ENCODE peak calls at places on chromosomes 5 and 9, in seven cellular contexts. U, E, M, K, V, O and B are unnamed samples. For H3K4me1 and H3K27me3, the result is how much of the 10 kb centered on the place peaks cover.

GRCh38 chr9:79581794-79582193 is 10.0 kb downstream of the TLE4 start:
- DNase-seq in U (no peak), E (no peak), M (no peak), K (no peak), V (no peak), O (no peak), B (no peak)

GRCh38 chr5:61052870-61053269 is 107.9 kb downstream of the NDUFAF2 start:
- DNase-seq in U (no peak), E (no peak), M (no peak), K (no peak), V (no peak), O (no peak), B (no peak)

GRCh38 chr5:134503088-134503936 is 22.2 kb upstream of the JADE2 start:
- DNase-seq in U (peak), E (no peak), M (peak), K (no peak), V (no peak), O (peak), B (peak)

GRCh38 chr5:39503148-39503547 is 78.4 kb upstream of the DAB2 start:
- DNase-seq in U (peak), E (no peak), M (peak), K (no peak), V (no peak), O (no peak), B (peak)

GRCh38 chr5:143453722-143454121 is 50.2 kb upstream of the NR3C1 start:
- DNase-seq in U (no peak), E (no peak), M (no peak), K (no peak), V (no peak), O (no peak), B (no peak)

GRCh38 chr9:29176786-29177185 is 1603.5 kb upstream of the C9orf72 start:
- DNase-seq in U (no peak), E (no peak), M (no peak), K (no peak), V (no peak), O (no peak), B (no peak)

GRCh38 chr9:69357030-69357853 is 32.2 kb downstream of the ENTREP1 start:
- DNase-seq in U (no peak), E (no peak), M (no peak), K (no peak), V (no peak), O (no peak), B (no peak)

GRCh38 chr9:90611568-90611967 is 31.1 kb downstream of the DIRAS2 start:
- DNase-seq in U (no peak), E (no peak), M (no peak), K (no peak), V (no peak), O (no peak), B (no peak)

GRCh38 chr9:98808411-98808815 is 943 bp downstream of the GALNT12 start:
- DNase-seq in U (no peak), E (no peak), M (no peak), K (no peak), V (no peak), O (peak), B (peak)

GRCh38 chr5:102222772-102223171 is 73.3 kb downstream of the SLCO4C1 start:
- DNase-seq in U (no peak), E (no peak), M (no peak), K (no peak), V (no peak), O (no peak), B (no peak)

GRCh38 chr9:98536542-98537173 is 172.1 kb downstream of the GABBR2 start:
- DNase-seq in U (peak), E (no peak), M (no peak), K (no peak), V (no peak), O (no peak), B (no peak)

GRCh38 chr9:134061019-134061687 is 6.7 kb downstream of the BRD3 start:
- DNase-seq in U (no peak), E (no peak), M (no peak), K (no peak), V (no peak), O (no peak), B (peak)

GRCh38 chr5:82413302-82414042 is 135.3 kb upstream of the RPS23 start:
- DNase-seq in U (no peak), E (no peak), M (no peak), K (no peak), V (no peak), O (no peak), B (no peak)

GRCh38 chr9:22040760-22041159 is 31.7 kb upstream of the CDKN2B start:
- DNase-seq in U (no peak), E (no peak), M (no peak), K (no peak), V (no peak), O (no peak), B (no peak)

DNA sequence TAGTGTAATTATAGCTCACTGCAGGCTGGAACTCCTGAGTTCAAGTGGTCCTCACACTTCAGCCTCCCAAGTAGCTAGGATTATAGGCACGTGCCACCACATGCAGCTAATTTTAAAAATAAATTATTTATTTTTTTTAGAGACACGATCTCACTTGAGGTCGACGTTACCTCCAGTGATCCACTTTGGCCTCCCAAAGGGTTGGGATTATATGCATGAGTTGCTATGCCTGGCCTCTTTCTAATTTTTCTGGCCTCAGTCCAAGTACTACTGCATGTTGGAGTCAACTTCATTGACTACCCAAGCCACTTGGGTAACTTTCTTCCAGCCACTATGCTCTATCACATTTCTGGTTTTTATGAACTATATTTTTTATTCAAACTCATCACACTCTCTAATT is 148.3 kb downstream of the EFNA5 start:
- DNase-seq in U (no peak), E (no peak), M (no peak), K (no peak), V (no peak), O (no peak), B (no peak)
- H3K4me1 ChIP-seq in U (under half), E (under half), M (under half), K (under half), V (under half), O (under half), B (under half)

DNA sequence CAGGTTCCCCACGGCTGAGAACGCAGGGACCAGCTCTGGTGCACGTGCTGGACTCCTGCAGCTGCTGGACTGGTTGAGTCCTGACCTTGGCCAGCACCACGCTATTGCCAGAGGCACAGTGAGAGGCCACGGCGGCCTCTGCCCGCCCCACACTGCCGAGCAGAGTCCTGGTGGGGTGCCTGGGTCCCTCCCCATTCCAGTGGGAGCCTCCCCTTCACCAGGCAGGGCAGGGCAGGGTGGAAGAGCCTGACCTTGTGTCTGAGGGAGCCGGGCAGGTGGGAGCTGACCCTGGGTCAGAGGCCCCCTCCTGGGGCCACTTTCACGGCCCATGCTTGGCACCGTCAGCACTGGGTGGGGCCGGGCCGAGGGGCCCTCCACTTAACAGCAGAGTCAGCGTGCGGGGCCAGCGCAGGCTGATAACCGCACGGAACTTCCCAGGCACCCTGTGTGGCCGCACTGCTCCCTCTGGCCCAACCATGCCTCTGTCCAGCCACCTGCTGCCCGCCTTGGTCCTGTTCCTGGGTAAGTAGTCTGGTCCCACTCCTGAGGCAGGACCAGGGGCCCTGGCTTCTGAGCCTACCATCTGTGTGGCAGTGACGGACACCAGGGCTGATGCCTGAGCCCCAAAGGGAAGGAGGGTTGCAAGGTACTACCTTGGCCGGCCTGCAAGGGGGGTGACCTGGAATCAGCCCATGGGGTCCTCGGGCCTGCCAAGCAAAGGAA is at the start of gene MAMDC4:
- DNase-seq in U (peak), E (no peak), M (no peak), K (no peak), V (no peak), O (no peak), B (no peak)
- TF ChIP-seq POLR2A in U (no peak), E (no peak), M (no peak), K (no peak), V (no peak), O (no peak), B (peak)

GRCh38 chr5:72030237-72030636 is 77.0 kb upstream of the MAP1B start:
- DNase-seq in U (no peak), E (no peak), M (no peak), K (no peak), V (no peak), O (no peak), B (no peak)

GRCh38 chr5:72032769-72033168 is 74.5 kb upstream of the MAP1B start:
- DNase-seq in U (no peak), E (no peak), M (no peak), K (no peak), V (no peak), O (no peak), B (no peak)

DNA sequence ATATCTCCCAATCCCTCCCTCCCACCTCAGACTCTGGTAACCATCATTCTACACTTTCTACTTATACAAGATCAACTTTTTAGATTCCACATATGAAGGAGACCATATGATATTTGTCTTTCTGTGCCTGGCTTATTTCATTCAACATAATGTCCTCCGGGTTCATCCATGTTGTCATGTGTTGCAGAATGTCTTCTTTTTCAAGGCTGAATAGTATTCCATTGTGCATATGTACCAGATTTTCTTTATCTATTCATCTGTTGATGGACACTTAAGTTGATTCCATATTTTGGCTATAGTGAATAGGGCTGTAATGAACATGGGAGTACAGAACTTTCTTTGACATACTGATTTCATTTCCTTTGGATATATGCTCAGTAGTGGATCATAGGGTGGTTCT is 78.9 kb upstream of the MAP1B start:
- DNase-seq in U (no peak), E (no peak), M (no peak), K (no peak), V (no peak), O (no peak), B (no peak)
- H3K27me3 ChIP-seq in U (under half), E (under half), M (under half), K (under half), V (under half), O (under half), B (under half)

GRCh38 chr5:1316941-1317340 is 22.1 kb upstream of the TERT start:
- DNase-seq in U (no peak), E (no peak), M (no peak), K (no peak), V (no peak), O (no peak), B (peak)

GRCh38 chr5:1317921-1318565 is 23.2 kb upstream of the TERT start:
- DNase-seq in U (no peak), E (peak), M (no peak), K (no peak), V (no peak), O (peak), B (peak)

GRCh38 chr5:1315018-1315708 is 20.3 kb upstream of the TERT start:
- DNase-seq in U (no peak), E (peak), M (no peak), K (no peak), V (no peak), O (peak), B (peak)

GRCh38 chr5:1315709-1316587 is 21.1 kb upstream of the TERT start:
- DNase-seq in U (no peak), E (peak), M (no peak), K (no peak), V (peak), O (peak), B (peak)

GRCh38 chr5:1316588-1316902 is 21.7 kb upstream of the TERT start:
- DNase-seq in U (no peak), E (no peak), M (no peak), K (no peak), V (no peak), O (no peak), B (no peak)
- H3K4me1 ChIP-seq in U (under half), E (under half), M (under half), K (under half), V (under half), O (under half), B (under half)

GRCh38 chr9:3527653-3527960 is 1.8 kb upstream of the RFX3 start:
- DNase-seq in U (no peak), E (no peak), M (no peak), K (no peak), V (no peak), O (no peak), B (no peak)

GRCh38 chr9:3528466-3528865 is 2.7 kb upstream of the RFX3 start:
- DNase-seq in U (no peak), E (no peak), M (no peak), K (no peak), V (no peak), O (no peak), B (no peak)

GRCh38 chr9:3525836-3526165 is at the start of gene RFX3:
- DNase-seq in U (peak), E (peak), M (peak), K (peak), V (peak), O (peak), B (peak)

GRCh38 chr9:3526166-3526902 is 533 bp upstream of the RFX3 start:
- DNase-seq in U (peak), E (peak), M (peak), K (peak), V (peak), O (peak), B (peak)

DNA sequence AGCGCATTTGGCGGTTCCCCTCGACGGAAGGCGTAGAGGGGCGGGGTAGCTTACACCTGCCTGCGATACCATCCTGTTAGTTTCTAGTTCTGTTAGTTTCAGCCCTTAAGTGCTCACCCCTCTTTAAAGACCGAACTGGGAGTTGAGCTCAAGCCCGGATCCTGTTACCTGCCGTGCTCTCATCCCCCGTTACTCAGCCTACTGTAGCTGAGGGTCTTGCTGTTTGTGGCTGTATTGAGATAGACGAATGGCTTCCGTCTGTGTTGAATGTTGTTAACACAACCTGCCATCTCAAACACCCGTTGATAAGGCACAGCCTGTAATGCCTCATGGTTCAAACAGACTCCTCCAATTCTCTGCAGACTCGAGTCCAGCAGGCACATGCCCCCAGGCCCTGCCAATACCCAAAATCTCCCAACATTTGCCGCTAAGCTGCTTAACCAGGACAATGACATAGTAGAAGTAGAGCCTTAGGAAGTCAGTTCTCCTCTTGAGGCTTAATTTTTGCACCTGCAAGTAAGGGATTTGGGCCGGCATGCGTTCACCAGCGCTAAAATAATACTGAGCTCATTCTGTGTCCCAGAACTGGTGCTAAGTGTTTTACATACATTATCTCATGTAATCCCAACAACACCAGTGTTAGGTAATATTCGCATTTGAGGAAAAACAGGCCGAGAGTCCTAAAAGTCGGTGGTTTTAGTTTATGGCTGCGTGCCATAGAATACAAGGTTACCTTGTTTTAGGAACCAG is 1.3 kb upstream of the RFX3 start:
- DNase-seq in U (peak), E (no peak), M (peak), K (no peak), V (peak), O (peak), B (peak)
- TF ChIP-seq POLR2A in U (no peak), E (no peak), M (no peak), K (no peak), V (no peak), O (no peak), B (no peak)

DNA sequence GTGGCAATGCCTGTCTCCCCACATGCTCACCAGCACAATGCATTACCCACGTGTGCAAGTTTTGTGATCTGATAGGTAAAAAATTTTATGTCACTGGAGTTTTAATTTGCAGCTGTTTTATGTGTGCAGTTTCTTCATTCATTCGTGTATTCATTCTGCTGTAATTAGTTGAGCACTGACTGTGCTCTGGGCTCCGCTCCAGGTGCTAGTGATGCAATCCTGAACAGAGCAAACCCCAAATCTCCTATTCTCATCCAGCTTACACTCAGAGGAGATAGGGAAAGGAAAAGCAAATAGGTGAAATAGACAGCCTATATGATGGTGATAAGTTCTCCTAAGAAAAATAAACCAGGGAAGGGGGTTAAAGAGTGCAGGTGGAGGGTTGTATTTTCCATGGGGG is 148.4 kb downstream of the TENT4A start:
- DNase-seq in U (no peak), E (no peak), M (no peak), K (no peak), V (no peak), O (no peak), B (no peak)
- H3K27me3 ChIP-seq in U (under half), E (under half), M (under half), K (under half), V (under half), O (under half), B (under half)

GRCh38 chr5:122119205-122119604 is 10.1 kb upstream of the ZNF474 start:
- DNase-seq in U (no peak), E (no peak), M (no peak), K (no peak), V (no peak), O (no peak), B (no peak)
- H3K4me1 ChIP-seq in U (under half), E (under half), M (under half), K (under half), V (under half), O (under half), B (under half)